ENCODE peak calls at places on chromosomes 3 and 15, in nine cellular contexts. S is SK-N-SH, F is fibroblast of mammary gland, W is tibial artery, I is heart right ventricle, Y is heart left ventricle, H is HepG2, E is fibroblast of lung, T is foreskin fibroblast. M is an unnamed sample.

GRCh38 chr3:184289426-184289938 is 9.6 kb upstream of the PSMD2 start:
- DNase-seq in S (peak; percentile 83), F (peak; percentile 56), W (no peak), I (peak; percentile 35), Y (peak; percentile 40), H (no peak), E (peak; percentile 52), T (peak; percentile 25), M (peak; percentile 63)

GRCh38 chr3:52683611-52684010 is 2.1 kb downstream of the PBRM1 start:
- DNase-seq in S (no peak), F (peak; percentile 46), W (peak; percentile 78), I (no peak), Y (no peak), H (no peak), E (peak; percentile 63), T (no peak), M (no peak)

GRCh38 chr3:55436644-55437043 is 50.5 kb downstream of the WNT5A start:
- DNase-seq in S (no peak), F (no peak), W (no peak), I (no peak), Y (no peak), H (no peak), E (no peak), T (no peak), M (no peak)

GRCh38 chr3:185489462-185489861 is 9.4 kb downstream of the TMEM41A start:
- DNase-seq in S (no peak), F (no peak), W (no peak), I (no peak), Y (no peak), H (peak; percentile 37), E (no peak), T (no peak), M (no peak)

GRCh38 chr3:30649572-30650310 is 43.3 kb downstream of the TGFBR2 start:
- DNase-seq in S (no peak), F (no peak), W (no peak), I (no peak), Y (no peak), H (no peak), E (peak; percentile 78), T (peak; percentile 76), M (peak; percentile 81)

GRCh38 chr15:55742927-55743614 is at the start of gene PRTG:
- DNase-seq in S (peak; percentile 96), F (peak; percentile 76), W (peak; percentile 73), I (peak; percentile 80), Y (peak; percentile 79), H (peak; percentile 72), E (peak; percentile 87), T (peak; percentile 79), M (peak; percentile 76)

GRCh38 chr3:107206141-107206540 is 171.1 kb upstream of the CCDC54 start:
- DNase-seq in S (peak; percentile 27), F (peak; percentile 80), W (no peak), I (peak; percentile 40), Y (no peak), H (peak; percentile 32), E (peak; percentile 83), T (no peak), M (peak; percentile 84)

GRCh38 chr3:160773722-160774121 is 17.7 kb downstream of the PPM1L start:
- DNase-seq in S (no peak), F (no peak), W (no peak), I (no peak), Y (no peak), H (no peak), E (no peak), T (no peak), M (no peak)

GRCh38 chr3:123749716-123750115 is 134.4 kb downstream of the MYLK start:
- DNase-seq in S (no peak), F (peak; percentile 94), W (no peak), I (no peak), Y (no peak), H (peak; percentile 44), E (peak; percentile 97), T (peak; percentile 94), M (peak; percentile 94)

GRCh38 chr15:40534371-40534770 is 30.5 kb downstream of the CCDC32 start:
- DNase-seq in S (no peak), F (no peak), W (no peak), I (no peak), Y (no peak), H (no peak), E (no peak), T (no peak), M (no peak)

GRCh38 chr15:33242669-33243191 is 48.2 kb upstream of the FMN1 start:
- DNase-seq in S (peak; percentile 25), F (peak; percentile 33), W (no peak), I (no peak), Y (no peak), H (no peak), E (peak; percentile 23), T (no peak), M (peak; percentile 10)

GRCh38 chr3:57029924-57030323 is 30.5 kb upstream of the SPATA12 start:
- DNase-seq in S (peak; percentile 67), F (no peak), W (no peak), I (no peak), Y (no peak), H (peak; percentile 15), E (no peak), T (no peak), M (no peak)

GRCh38 chr3:169237181-169237580 is 426.3 kb downstream of the MECOM start:
- DNase-seq in S (no peak), F (no peak), W (no peak), I (no peak), Y (no peak), H (no peak), E (peak; percentile 39), T (no peak), M (peak; percentile 60)

GRCh38 chr15:63896336-63897115 is 62.8 kb upstream of the HERC1 start:
- DNase-seq in S (no peak), F (peak; percentile 73), W (peak; percentile 65), I (no peak), Y (no peak), H (peak; percentile 32), E (peak; percentile 62), T (peak; percentile 79), M (peak; percentile 50)

GRCh38 chr3:155352900-155353490 is 59.5 kb upstream of the STRIT1 start:
- DNase-seq in S (peak; percentile 31), F (peak; percentile 56), W (no peak), I (no peak), Y (no peak), H (peak; percentile 21), E (peak; percentile 57), T (no peak), M (peak; percentile 53)

DNA sequence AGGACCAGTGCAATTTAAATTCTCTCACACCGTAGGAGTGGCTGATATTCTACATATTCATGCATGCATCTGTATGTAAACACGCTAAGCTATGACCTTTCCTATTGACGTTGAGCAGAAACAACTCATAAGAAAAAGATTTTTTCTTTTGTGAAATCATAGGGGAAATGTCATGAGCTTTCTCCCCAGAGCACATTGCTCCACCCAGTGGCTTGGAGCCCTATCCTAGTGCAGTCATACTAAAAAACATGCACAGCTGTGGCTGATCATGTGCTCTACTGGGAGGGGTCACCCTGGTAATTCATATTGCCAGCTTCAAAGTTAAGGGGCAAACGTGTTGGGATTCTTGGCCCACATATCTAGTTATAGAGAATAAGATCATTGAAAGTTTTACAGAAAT is 1.8 kb upstream of the MESD start:
- DNase-seq in S (no peak), F (peak; percentile 94), W (peak; percentile 80), I (peak; percentile 75), Y (peak; percentile 51), H (no peak), E (peak; percentile 92), T (peak; percentile 73), M (peak; percentile 72)
- TF ChIP-seq CTCF in S (no peak), F (peak; percentile 5), W (no peak), I (no peak), Y (peak; percentile 17), H (no peak), E (no peak), T (no peak), M (peak; percentile 11)

GRCh38 chr15:60002528-60003218 is 1.4 kb upstream of the FOXB1 start:
- DNase-seq in S (peak; percentile 5), F (no peak), W (no peak), I (no peak), Y (no peak), H (no peak), E (no peak), T (no peak), M (no peak)

GRCh38 chr15:60004019-60004845 is at the start of gene FOXB1:
- DNase-seq in S (peak; percentile 52), F (no peak), W (no peak), I (no peak), Y (no peak), H (no peak), E (no peak), T (no peak), M (no peak)

GRCh38 chr15:60004846-60005351 is 788 bp downstream of the FOXB1 start:
- DNase-seq in S (peak; percentile 36), F (peak; percentile 20), W (no peak), I (no peak), Y (no peak), H (no peak), E (peak; percentile 27), T (no peak), M (peak; percentile 23)

GRCh38 chr15:60001642-60002527 is 2.2 kb upstream of the FOXB1 start:
- DNase-seq in S (peak; percentile 26), F (no peak), W (no peak), I (no peak), Y (no peak), H (no peak), E (no peak), T (no peak), M (no peak)

GRCh38 chr15:60003243-60004018 is 680 bp upstream of the FOXB1 start:
- DNase-seq in S (peak; percentile 34), F (no peak), W (no peak), I (no peak), Y (no peak), H (no peak), E (no peak), T (no peak), M (no peak)
- H3K4me3 ChIP-seq in S (no peak overlapping the region), F (no peak overlapping the region), W (no peak overlapping the region), I (peak overlapping the region; percentile 55), Y (no peak overlapping the region), H (no peak overlapping the region), E (no peak overlapping the region), T (no peak overlapping the region), M (no peak overlapping the region)

GRCh38 chr3:14274999-14275961 is 96.7 kb downstream of the LSM3 start:
- DNase-seq in S (peak; percentile 43), F (peak; percentile 28), W (no peak), I (no peak), Y (no peak), H (peak; percentile 32), E (no peak), T (no peak), M (peak; percentile 31)
- TF ChIP-seq CTCF in S (peak; percentile 36), F (peak; percentile 39), W (no peak), I (peak; percentile 45), Y (peak; percentile 21), H (peak; percentile 58), E (peak; percentile 18), T (peak; percentile 13), M (peak; percentile 42)

DNA sequence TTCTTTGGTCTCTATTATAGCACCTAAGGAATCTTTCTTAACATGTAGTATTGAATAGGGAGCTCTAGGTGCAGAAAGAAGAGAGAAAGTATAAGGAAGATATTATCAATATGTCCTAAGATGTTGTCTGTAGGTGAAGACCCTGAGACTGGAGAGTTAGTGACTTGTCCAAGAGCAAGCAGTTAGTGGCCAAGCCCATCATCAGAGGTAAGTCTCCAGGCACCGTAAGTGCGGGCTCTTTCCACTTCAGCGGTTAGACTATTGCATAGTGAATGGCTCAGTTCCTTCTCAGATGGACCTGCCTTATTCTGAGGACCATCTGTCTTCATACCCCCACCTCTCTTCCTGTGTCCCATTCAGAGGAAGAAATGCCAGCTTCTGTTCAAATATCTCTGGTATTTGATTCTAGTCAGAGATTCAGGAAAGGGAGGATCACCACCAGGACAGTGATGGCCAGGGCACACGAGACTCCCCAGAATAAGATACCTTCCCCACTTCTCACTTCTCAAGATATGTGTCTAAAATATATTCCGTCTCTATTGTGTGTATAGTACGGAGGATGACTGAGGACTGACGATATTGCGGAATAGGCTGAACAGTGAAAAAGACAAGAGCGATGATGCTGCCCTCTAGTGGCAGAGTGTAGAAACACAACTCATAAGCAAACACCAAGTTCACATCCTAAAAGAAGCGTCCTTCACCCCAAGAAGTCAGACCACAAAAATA is 19.1 kb upstream of the ADGRG7 start:
- DNase-seq in S (peak; percentile 68), F (peak; percentile 84), W (no peak), I (peak; percentile 58), Y (peak; percentile 40), H (peak; percentile 66), E (peak; percentile 81), T (peak; percentile 59), M (peak; percentile 86)
- H3K4me3 ChIP-seq in S (peak overlapping the region; percentile 7), F (no peak overlapping the region), W (no peak overlapping the region), I (peak overlapping the region; percentile 8), Y (no peak overlapping the region), H (no peak overlapping the region), E (no peak overlapping the region), T (no peak overlapping the region), M (no peak overlapping the region)